ENCODE peak calls at places on chromosomes 1 and 21, in nine cellular contexts. T is PC-3; P is progenitor cell of endocrine pancreas; W is iris pigment epithelial cell; C is HT1080; J is amniotic stem cell; Y is cardiac fibroblast; S is amygdala; Q is activated CD4-positive, alpha-beta T cell treated with anti-CD3 and anti-CD28 coated beads, Interleukin-2, amount 50 U/mL, for 1 hour. G is an unnamed sample.

GRCh38 chr1:213003281-213003680 is 12.4 kb downstream of the ANGEL2 start:
- DNase-seq in T (no peak), P (no peak), W (no peak), C (no peak), J (no peak), Y (no peak), S (no peak), Q (no peak), G (no peak)

GRCh38 chr1:84504580-84505021 is 1.6 kb upstream of the SPATA1 start:
- DNase-seq in T (peak), P (no peak), W (peak), C (peak), J (peak), Y (peak), S (no peak), Q (no peak), G (peak)

GRCh38 chr1:99146129-99146848 is 118.0 kb upstream of the PLPPR4 start:
- DNase-seq in T (no peak), P (no peak), W (no peak), C (no peak), J (no peak), Y (no peak), S (no peak), Q (no peak), G (no peak)

GRCh38 chr1:209808059-209808494 is 2.1 kb upstream of the IRF6 start:
- DNase-seq in T (peak), P (no peak), W (peak), C (peak), J (peak), Y (peak), S (no peak), Q (no peak), G (no peak)

GRCh38 chr1:150613061-150613920 is 16.1 kb downstream of the ENSA start:
- DNase-seq in T (peak), P (no peak), W (peak), C (peak), J (peak), Y (peak), S (no peak), Q (peak), G (peak)

GRCh38 chr1:8070381-8070811 is 44.3 kb upstream of the ERRFI1 start:
- DNase-seq in T (peak), P (peak), W (no peak), C (no peak), J (no peak), Y (no peak), S (no peak), Q (no peak), G (no peak)

GRCh38 chr1:2003564-2004131 is at the start of gene CFAP74:
- DNase-seq in T (no peak), P (peak), W (peak), C (no peak), J (no peak), Y (peak), S (no peak), Q (no peak), G (no peak)

GRCh38 chr1:236070753-236071152 is 5.9 kb upstream of the NID1 start:
- DNase-seq in T (no peak), P (no peak), W (no peak), C (no peak), J (no peak), Y (no peak), S (no peak), Q (no peak), G (no peak)

GRCh38 chr1:209241481-209241880 is 342.0 kb upstream of the CAMK1G start:
- DNase-seq in T (no peak), P (no peak), W (peak), C (no peak), J (no peak), Y (peak), S (no peak), Q (no peak), G (no peak)

GRCh38 chr21:34372321-34372720 is 3.0 kb upstream of the SMIM11 start:
- DNase-seq in T (no peak), P (no peak), W (no peak), C (no peak), J (no peak), Y (no peak), S (no peak), Q (no peak), G (no peak)

GRCh38 chr1:152487871-152488270 is 22.7 kb upstream of the LCE5A start:
- DNase-seq in T (no peak), P (no peak), W (no peak), C (no peak), J (no peak), Y (no peak), S (no peak), Q (no peak), G (no peak)

GRCh38 chr1:156571959-156572662 is at the start of gene IQGAP3:
- DNase-seq in T (peak), P (peak), W (peak), C (peak), J (peak), Y (peak), S (peak), Q (peak), G (peak)

GRCh38 chr1:4612991-4613390 is 41.4 kb upstream of the AJAP1 start:
- DNase-seq in T (no peak), P (no peak), W (no peak), C (no peak), J (no peak), Y (no peak), S (no peak), Q (no peak), G (no peak)

GRCh38 chr1:201295861-201296260 is 12.6 kb downstream of the PKP1 start:
- DNase-seq in T (peak), P (no peak), W (peak), C (peak), J (peak), Y (peak), S (no peak), Q (no peak), G (no peak)

GRCh38 chr21:42059721-42060120 is 11.4 kb upstream of the UMODL1 start:
- DNase-seq in T (no peak), P (no peak), W (no peak), C (no peak), J (no peak), Y (no peak), S (no peak), Q (no peak), G (no peak)

GRCh38 chr1:47181955-47182680 is 7.7 kb downstream of the PDZK1IP1 start:
- DNase-seq in T (peak), P (no peak), W (peak), C (peak), J (no peak), Y (peak), S (no peak), Q (no peak), G (no peak)